ENCODE peak calls at places on chromosomes 3 and 15, in four cellular contexts. T, K, A and U are unnamed samples. For H3K9me3, the result is how much of the 10 kb centered on the place peaks cover.

GRCh38 chr3:51353131-51353530 is 32.0 kb upstream of the MANF start:
- DNase-seq in T (no peak), K (no peak), A (no peak), U (no peak)

GRCh38 chr15:43268111-43269105 is 1.7 kb upstream of the TGM5 start:
- DNase-seq in T (peak), K (peak), A (peak), U (no peak)

GRCh38 chr15:63212050-63212973 is 22.9 kb downstream of the RAB8B start:
- DNase-seq in T (peak), K (peak), A (peak), U (no peak)

GRCh38 chr3:98359993-98360675 is 6.5 kb downstream of the OR5K4 start:
- DNase-seq in T (no peak), K (peak), A (no peak), U (peak)

GRCh38 chr3:142890592-142890991 is 1.7 kb upstream of the PCOLCE2 start:
- DNase-seq in T (no peak), K (no peak), A (no peak), U (no peak)

GRCh38 chr15:58551084-58551763 is 119.4 kb downstream of the LIPC start:
- DNase-seq in T (no peak), K (no peak), A (no peak), U (no peak)

GRCh38 chr15:78761020-78761419 is 50.2 kb downstream of the ADAMTS7 start:
- DNase-seq in T (no peak), K (no peak), A (no peak), U (no peak)

GRCh38 chr3:110767156-110767555 is 304.5 kb upstream of the NECTIN3 start:
- DNase-seq in T (no peak), K (no peak), A (no peak), U (no peak)

GRCh38 chr3:112974894-112975293 is at the start of gene CD200R1:
- DNase-seq in T (no peak), K (no peak), A (no peak), U (peak)

GRCh38 chr3:58299839-58300516 is 6.1 kb upstream of the RPP14 start:
- DNase-seq in T (peak), K (peak), A (peak), U (peak)

GRCh38 chr3:143134446-143134845 is 14.9 kb downstream of the CHST2 start:
- DNase-seq in T (peak), K (peak), A (no peak), U (no peak)

GRCh38 chr3:127406309-127407025 is 118.6 kb upstream of the PRR20G start:
- DNase-seq in T (peak), K (peak), A (peak), U (peak)

GRCh38 chr3:101081990-101082389 is 88.8 kb upstream of the ABI3BP start:
- DNase-seq in T (peak), K (peak), A (no peak), U (no peak)

DNA sequence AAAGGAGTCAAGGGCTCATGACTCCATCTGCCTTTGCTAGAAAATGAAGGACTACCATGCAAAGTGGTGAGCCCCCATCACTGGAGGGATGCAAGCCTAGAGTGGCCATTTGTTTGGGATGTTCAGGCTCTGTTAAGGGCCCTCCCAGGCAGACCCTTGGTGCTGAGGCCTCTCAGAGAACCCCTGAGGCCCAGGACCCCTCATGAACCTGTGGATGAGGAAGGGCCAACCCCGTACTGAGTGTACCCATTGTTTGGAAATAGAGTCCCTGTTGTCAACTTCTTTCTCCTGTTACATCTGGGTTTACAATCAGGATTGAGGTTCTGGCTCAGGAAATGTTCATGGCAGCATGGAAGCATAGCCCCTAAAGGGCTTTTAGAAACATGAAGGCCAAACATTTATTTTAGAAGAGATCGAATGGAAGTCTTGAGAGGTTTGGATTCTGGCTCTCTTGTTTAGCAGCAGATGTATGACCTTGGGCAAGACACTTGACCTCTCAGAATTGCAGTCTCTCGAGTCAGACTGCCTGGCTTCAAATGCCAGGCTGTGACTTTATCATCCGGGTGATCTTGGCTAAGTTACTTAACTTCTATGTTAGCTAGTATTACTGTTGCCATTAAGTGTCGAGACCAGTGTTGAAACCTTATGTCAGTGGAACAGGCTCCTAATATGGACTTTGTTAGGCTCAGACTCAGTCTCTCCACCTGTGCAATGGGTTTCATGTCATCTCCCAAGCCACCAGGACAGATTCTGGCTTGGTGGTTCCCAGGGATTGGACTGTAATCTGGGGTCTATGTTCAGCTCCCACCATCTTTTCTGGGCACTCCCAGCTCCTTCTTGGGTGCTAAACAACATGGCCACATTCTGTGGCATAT is 12.4 kb downstream of the ITGA11 start:
- DNase-seq in T (peak), K (no peak), A (no peak), U (no peak)
- H3K9ac ChIP-seq in T (no peak), K (no peak), A (no peak), U (no peak)

DNA sequence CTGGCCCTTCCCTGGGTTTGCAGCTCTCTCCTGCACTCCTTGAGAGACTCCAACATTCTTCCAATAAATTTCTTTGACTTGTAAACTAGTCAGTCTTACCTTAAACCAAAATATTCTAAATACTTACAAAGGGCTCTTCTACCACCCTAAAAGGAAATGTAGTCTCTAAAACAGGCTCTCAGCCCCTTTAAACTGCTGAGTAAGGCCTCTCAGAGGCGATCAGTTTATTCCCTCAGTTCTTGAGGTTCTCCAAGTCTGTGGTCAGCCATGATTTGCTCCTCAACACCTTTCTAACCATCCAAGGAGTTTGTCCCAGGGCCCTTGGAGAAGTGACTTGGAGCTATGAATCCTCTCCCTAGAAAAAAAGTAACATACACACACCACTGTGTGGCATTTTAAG is 64.8 kb downstream of the WHAMM start:
- DNase-seq in T (no peak), K (no peak), A (no peak), U (no peak)
- TF ChIP-seq EZH2phosphoT487 in T (no peak), K (no peak), A (no peak), U (no peak)

GRCh38 chr3:176767385-176767784 is 429.9 kb downstream of the TBL1XR1 start:
- DNase-seq in T (peak), K (peak), A (no peak), U (no peak)

GRCh38 chr3:176766862-176767261 is 430.4 kb downstream of the TBL1XR1 start:
- DNase-seq in T (peak), K (peak), A (no peak), U (no peak)

GRCh38 chr3:176765491-176765890 is 431.8 kb downstream of the TBL1XR1 start:
- DNase-seq in T (no peak), K (no peak), A (no peak), U (no peak)

GRCh38 chr3:176769547-176770190 is 427.6 kb downstream of the TBL1XR1 start:
- DNase-seq in T (no peak), K (no peak), A (no peak), U (no peak)
- H3K9me3 ChIP-seq in T (under half), K (under half), A (under half), U (under half)

DNA sequence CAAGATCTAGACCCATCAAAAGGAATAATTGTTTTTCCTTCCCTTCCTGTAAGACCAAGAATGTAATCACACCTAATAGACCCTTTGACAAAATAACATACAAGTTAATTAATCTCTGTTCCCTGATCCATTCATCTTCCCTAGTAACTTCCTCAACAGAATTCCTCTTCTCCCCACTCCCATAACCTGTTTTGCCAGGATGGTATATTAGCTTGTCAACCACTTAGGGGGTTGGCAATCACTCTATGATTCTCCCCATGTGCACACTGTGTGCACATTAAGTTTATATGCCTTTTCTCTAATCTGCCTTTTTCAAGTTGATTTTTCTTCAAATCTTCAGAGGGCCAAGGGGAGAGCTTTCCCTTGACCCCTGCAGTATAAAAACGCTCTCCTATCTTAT is 2.7 kb upstream of the ATP11B start:
- DNase-seq in T (no peak), K (no peak), A (no peak), U (no peak)
- H3K9ac ChIP-seq in T (no peak), K (no peak), A (no peak), U (no peak)

DNA sequence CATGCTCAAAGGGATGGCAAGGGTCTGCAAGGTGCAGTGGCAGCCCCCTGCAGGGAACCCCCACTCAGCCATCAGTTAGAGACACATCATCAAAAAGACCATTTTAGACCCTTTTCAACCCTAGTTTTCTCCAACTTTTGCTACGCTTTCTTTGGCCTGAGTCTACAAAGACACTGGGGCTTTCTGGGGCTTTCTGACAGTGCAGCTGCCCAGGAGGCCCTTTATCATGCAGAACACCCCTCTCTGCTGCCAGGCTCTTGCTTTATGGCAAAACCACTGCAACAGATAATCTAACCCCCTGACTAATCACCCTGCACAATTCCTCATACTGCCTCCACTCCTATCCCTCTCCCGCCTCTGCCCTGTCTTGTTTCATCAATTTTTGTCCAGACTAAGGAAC is 2.4 kb downstream of the NMNAT3 start:
- DNase-seq in T (no peak), K (no peak), A (peak), U (no peak)
- TF ChIP-seq EZH2phosphoT487 in T (no peak), K (no peak), A (no peak), U (no peak)

DNA sequence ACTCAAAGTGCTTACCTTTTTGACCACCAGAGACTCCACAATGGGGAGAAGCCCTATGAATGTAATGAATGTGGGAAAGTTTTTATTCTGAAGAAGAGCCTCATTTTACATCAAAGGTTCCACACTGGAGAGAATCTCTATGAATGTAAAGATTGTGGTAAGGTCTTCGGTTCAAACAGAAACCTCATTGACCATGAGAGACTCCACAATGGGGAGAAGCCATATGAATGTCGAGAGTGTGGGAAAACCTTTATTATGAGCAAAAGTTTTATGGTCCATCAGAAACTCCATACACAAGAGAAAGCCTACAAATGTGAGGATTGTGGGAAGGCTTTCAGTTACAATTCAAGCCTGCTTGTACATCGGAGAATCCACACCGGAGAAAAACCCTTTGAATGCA is 5.5 kb upstream of the ZNF35 start:
- DNase-seq in T (no peak), K (no peak), A (no peak), U (no peak)
- H3K9me3 ChIP-seq in T (under half), K (under half), A (under half), U (under half)

DNA sequence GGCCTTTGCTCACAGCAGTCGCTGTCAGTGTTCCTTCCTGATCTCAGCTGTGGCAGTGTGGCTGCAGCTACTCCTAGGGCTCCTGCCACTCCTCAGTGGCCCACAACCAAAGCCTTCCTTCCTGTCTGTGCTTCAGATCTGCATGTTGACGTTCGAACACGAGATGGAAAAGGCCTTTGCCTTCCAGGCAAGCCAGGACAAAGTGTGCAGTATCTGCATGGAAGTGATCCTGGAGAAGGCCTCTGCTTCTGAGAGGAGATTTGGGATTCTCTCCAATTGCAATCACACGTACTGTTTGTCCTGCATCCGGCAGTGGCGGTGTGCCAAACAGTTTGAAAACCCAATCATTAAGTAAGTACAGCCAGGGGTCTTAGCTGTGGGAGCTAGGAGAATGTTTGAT is 17.8 kb downstream of the MKRN2 start:
- DNase-seq in T (no peak), K (no peak), A (no peak), U (no peak)
- H3K9ac ChIP-seq in T (no peak), K (no peak), A (no peak), U (no peak)